ENCODE peak calls at places on chromosomes 12 and 14, in seven cellular contexts. R is astrocyte; K is activated CD8-positive, alpha-beta memory T cell treated with anti-CD3 and anti-CD28 coated beads for 48 hours; U is tibial artery; O is foreskin keratinocyte; W is heart right ventricle; Z is kidney epithelial cell. V is an unnamed sample.

GRCh38 chr14:68771631-68772030 is 21.2 kb downstream of the ZFP36L1 start:
- DNase-seq in R (no peak), K (no peak), U (no peak), O (no peak), W (peak), Z (no peak), V (no peak)

GRCh38 chr14:68627868-68628604 is 164.8 kb downstream of the ZFP36L1 start:
- DNase-seq in R (no peak), K (no peak), U (peak), O (peak), W (no peak), Z (no peak), V (peak)

GRCh38 chr14:28303248-28303647 is 463.3 kb upstream of the FOXG1 start:
- DNase-seq in R (peak), K (no peak), U (no peak), O (peak), W (no peak), Z (no peak), V (no peak)

GRCh38 chr12:5085896-5086295 is 42.2 kb downstream of the KCNA5 start:
- DNase-seq in R (peak), K (no peak), U (no peak), O (peak), W (no peak), Z (peak), V (no peak)

GRCh38 chr14:58690801-58691516 is 53.2 kb downstream of the DACT1 start:
- DNase-seq in R (no peak), K (no peak), U (no peak), O (no peak), W (no peak), Z (no peak), V (no peak)

GRCh38 chr14:51448831-51449665 is 202.7 kb upstream of the FRMD6 start:
- DNase-seq in R (peak), K (no peak), U (no peak), O (peak), W (peak), Z (no peak), V (peak)

GRCh38 chr14:50410921-50411320 is 14.2 kb upstream of the CDKL1 start:
- DNase-seq in R (peak), K (no peak), U (no peak), O (no peak), W (no peak), Z (no peak), V (no peak)

GRCh38 chr12:108320503-108321293 is 18.4 kb downstream of the CMKLR1 start:
- DNase-seq in R (no peak), K (no peak), U (no peak), O (no peak), W (no peak), Z (no peak), V (no peak)

GRCh38 chr14:51889851-51890250 is 29.4 kb downstream of the GNG2 start:
- DNase-seq in R (peak), K (no peak), U (no peak), O (no peak), W (no peak), Z (no peak), V (no peak)

GRCh38 chr12:25308761-25309160 is 58.0 kb upstream of the KRAS start:
- DNase-seq in R (peak), K (no peak), U (no peak), O (peak), W (no peak), Z (no peak), V (no peak)